ENCODE peak calls at places on chromosomes 6 and 20, in four cellular contexts. X, Y, W and Q are unnamed samples.

GRCh38 chr20:49448917-49449316 is 33.6 kb downstream of the KCNB1 start:
- DNase-seq in W (no peak), Y (no peak), X (no peak), Q (no peak)

GRCh38 chr20:25310921-25311728 is 63.2 kb downstream of the PYGB start:
- DNase-seq in W (no peak), X (no peak), Y (no peak), Q (no peak)

GRCh38 chr20:63046841-63047240 is 40.1 kb upstream of the BHLHE23 start:
- DNase-seq in X (no peak), Y (no peak), W (no peak), Q (no peak)

GRCh38 chr6:53702316-53702715 is 36.8 kb upstream of the KLHL31 start:
- DNase-seq in W (no peak), Y (no peak), X (no peak), Q (peak)

GRCh38 chr6:128508588-128509296 is 11.7 kb downstream of the PTPRK start:
- DNase-seq in Y (no peak), X (no peak), W (no peak), Q (no peak)

GRCh38 chr20:59726196-59726595 is 121.9 kb downstream of the PHACTR3 start:
- DNase-seq in Y (no peak), X (no peak), W (no peak), Q (no peak)

GRCh38 chr6:2841264-2842138 is at the start of gene SERPINB1:
- DNase-seq in Y (peak), X (no peak), W (peak), Q (peak)

GRCh38 chr20:59788811-59789210 is 144.6 kb downstream of the SYCP2 start:
- DNase-seq in W (no peak), X (no peak), Y (no peak), Q (no peak)

GRCh38 chr6:139161817-139162284 is 27.0 kb downstream of the HECA start:
- DNase-seq in X (peak), Y (peak), W (no peak), Q (no peak)

GRCh38 chr6:167898673-167899311 is 72.1 kb downstream of the AFDN start:
- DNase-seq in W (no peak), X (no peak), Y (no peak), Q (no peak)